ENCODE peak calls at places on chromosomes 4 and X, in five cellular contexts. One of them, this sample, is unnamed.

GRCh38 chr4:113761682-113762060 is at the start of gene CAMK2D:
- DNase-seq in fibroblast of pulmonary artery: peak; percentile 92
- DNase-seq in H54: peak; percentile 28
- DNase-seq in omental fat pad: peak; percentile 57
- DNase-seq in iris pigment epithelial cell: peak; percentile 92
- DNase-seq in this sample: peak; percentile 86

GRCh38 chr4:140004580-140005314 is 149.2 kb downstream of the MAML3 start:
- DNase-seq in fibroblast of pulmonary artery: peak; percentile 67
- DNase-seq in H54: no peak
- DNase-seq in omental fat pad: no peak
- DNase-seq in iris pigment epithelial cell: peak; percentile 52
- DNase-seq in this sample: peak; percentile 46

GRCh38 chr4:139214039-139214534 is 37.1 kb upstream of the ELF2 start:
- DNase-seq in fibroblast of pulmonary artery: no peak
- DNase-seq in H54: no peak
- DNase-seq in omental fat pad: no peak
- DNase-seq in iris pigment epithelial cell: peak; percentile 40
- DNase-seq in this sample: no peak

GRCh38 chrX:57156397-57157049 is 19.3 kb upstream of the SPIN2A start:
- DNase-seq in fibroblast of pulmonary artery: peak; percentile 52
- DNase-seq in H54: no peak
- DNase-seq in omental fat pad: no peak
- DNase-seq in iris pigment epithelial cell: peak; percentile 28
- DNase-seq in this sample: peak; percentile 50

GRCh38 chrX:132094169-132094568 is 33.7 kb downstream of the FRMD7 start:
- DNase-seq in fibroblast of pulmonary artery: no peak
- DNase-seq in H54: no peak
- DNase-seq in omental fat pad: no peak
- DNase-seq in iris pigment epithelial cell: peak; percentile 9
- DNase-seq in this sample: peak; percentile 51

GRCh38 chr4:6992728-6993655 is 50.2 kb upstream of the TADA2B start:
- DNase-seq in fibroblast of pulmonary artery: no peak
- DNase-seq in H54: peak; percentile 35
- DNase-seq in omental fat pad: no peak
- DNase-seq in iris pigment epithelial cell: peak; percentile 50
- DNase-seq in this sample: no peak

GRCh38 chr4:78645853-78646757 is 94.5 kb downstream of the ANXA3 start:
- DNase-seq in fibroblast of pulmonary artery: peak; percentile 97
- DNase-seq in H54: no peak
- DNase-seq in omental fat pad: peak; percentile 35
- DNase-seq in iris pigment epithelial cell: peak; percentile 94
- DNase-seq in this sample: peak; percentile 98

GRCh38 chrX:31092476-31092875 is 20.6 kb upstream of the FTHL17 start:
- DNase-seq in fibroblast of pulmonary artery: peak; percentile 11
- DNase-seq in H54: no peak
- DNase-seq in omental fat pad: no peak
- DNase-seq in iris pigment epithelial cell: no peak
- DNase-seq in this sample: no peak

GRCh38 chrX:96438803-96439202 is 245.8 kb upstream of the DIAPH2 start:
- DNase-seq in fibroblast of pulmonary artery: no peak
- DNase-seq in H54: no peak
- DNase-seq in omental fat pad: no peak
- DNase-seq in iris pigment epithelial cell: peak; percentile 22
- DNase-seq in this sample: no peak

GRCh38 chrX:24396930-24397277 is 36.5 kb downstream of the SUPT20HL1 start:
- DNase-seq in fibroblast of pulmonary artery: no peak
- DNase-seq in H54: no peak
- DNase-seq in omental fat pad: no peak
- DNase-seq in iris pigment epithelial cell: no peak
- DNase-seq in this sample: no peak

GRCh38 chr4:1347410-1347864 is 429 bp downstream of the UVSSA start:
- DNase-seq in fibroblast of pulmonary artery: peak; percentile 88
- DNase-seq in H54: peak; percentile 62
- DNase-seq in omental fat pad: peak; percentile 38
- DNase-seq in iris pigment epithelial cell: peak; percentile 93
- DNase-seq in this sample: peak; percentile 87

GRCh38 chr4:74451214-74451661 is 6.3 kb downstream of the AREG start:
- DNase-seq in fibroblast of pulmonary artery: peak; percentile 81
- DNase-seq in H54: no peak
- DNase-seq in omental fat pad: no peak
- DNase-seq in iris pigment epithelial cell: peak; percentile 79
- DNase-seq in this sample: peak; percentile 35